ENCODE peak calls at places on chromosomes 13 and 19, in nine cellular contexts. N is colonic mucosa; X is dermis blood vessel endothelial cell; D is fibroblast of lung; I is foreskin fibroblast; R is Calu3; B is tibial artery; C is stimulated activated CD8-positive, alpha-beta memory T cell treated with anti-CD3 and anti-CD28 coated beads, Interleukin-7, amount 100 ng/mL, for 48 hours; Q is iris pigment epithelial cell. K is an unnamed sample.
A peak's percentile ranks its signal among the peaks of the same experiment; 100 is the strongest.

GRCh38 chr13:32136061-32136460 is 104.5 kb downstream of the FRY start:
- DNase-seq in D (no peak), I (no peak), X (no peak), N (no peak), B (no peak), C (no peak), R (no peak), Q (no peak), K (no peak)

GRCh38 chr13:99636728-99637353 is 135.6 kb downstream of the TM9SF2 start:
- DNase-seq in R (no peak), I (no peak), D (no peak), N (no peak), X (no peak), B (no peak), Q (no peak), C (no peak), K (no peak)

GRCh38 chr19:34306213-34306661 is 51.9 kb downstream of the GARRE1 start:
- DNase-seq in N (peak; percentile 73), D (no peak), R (peak; percentile 60), X (no peak), I (no peak), C (no peak), B (no peak), Q (no peak), K (no peak)

GRCh38 chr13:112645327-112645914 is 44.4 kb upstream of the ATP11A start:
- DNase-seq in B (no peak), D (no peak), R (no peak), X (no peak), N (no peak), I (no peak), Q (no peak), C (no peak), K (no peak)

GRCh38 chr13:29435125-29435911 is 160.2 kb downstream of the SLC7A1 start:
- DNase-seq in B (no peak), R (no peak), I (peak; percentile 82), C (no peak), X (no peak), N (no peak), Q (peak; percentile 86), D (peak; percentile 95), K (no peak)

GRCh38 chr13:97499181-97499580 is 65.2 kb downstream of the RAP2A start:
- DNase-seq in Q (no peak), I (no peak), C (no peak), N (no peak), D (no peak), B (no peak), X (no peak), R (no peak), K (no peak)

GRCh38 chr19:47081095-47081494 is 32.5 kb downstream of the ZC3H4 start:
- DNase-seq in Q (no peak), R (no peak), B (no peak), N (no peak), X (no peak), I (no peak), C (no peak), D (no peak), K (no peak)

GRCh38 chr13:98813993-98814392 is 61.5 kb upstream of the SLC15A1 start:
- DNase-seq in I (no peak), R (no peak), Q (no peak), D (peak; percentile 16), X (no peak), N (no peak), B (no peak), C (no peak), K (no peak)

GRCh38 chr19:46015961-46016425 is 6.9 kb downstream of the PGLYRP1 start:
- DNase-seq in X (no peak), C (no peak), D (no peak), N (no peak), Q (no peak), R (no peak), B (no peak), I (no peak), K (no peak)

GRCh38 chr13:103663996-103664395 is 597.8 kb upstream of the SLC10A2 start:
- DNase-seq in X (no peak), C (no peak), R (no peak), I (no peak), B (no peak), Q (no peak), N (no peak), D (no peak), K (no peak)

GRCh38 chr19:52112624-52113023 is 17.1 kb upstream of the ZNF841 start:
- DNase-seq in D (no peak), I (no peak), X (no peak), B (no peak), N (no peak), Q (no peak), C (no peak), R (no peak), K (no peak)

GRCh38 chr13:106794131-106794530 is 226.2 kb upstream of the ARGLU1 start:
- DNase-seq in X (no peak), D (no peak), I (no peak), R (no peak), N (no peak), B (no peak), Q (no peak), C (no peak), K (no peak)

GRCh38 chr13:97810152-97810551 is 143.3 kb upstream of the IPO5 start:
- DNase-seq in I (no peak), D (peak; percentile 40), Q (peak; percentile 26), C (no peak), B (no peak), N (no peak), X (peak; percentile 43), R (peak; percentile 2), K (no peak)

GRCh38 chr19:39595950-39596349 is 6.4 kb upstream of the LGALS13 start:
- DNase-seq in R (no peak), D (no peak), N (no peak), I (no peak), B (no peak), X (no peak), C (no peak), Q (no peak), K (no peak)

GRCh38 chr13:31848621-31849020 is 109.3 kb downstream of the RXFP2 start:
- DNase-seq in B (no peak), I (no peak), N (no peak), R (no peak), D (no peak), X (no peak), Q (no peak), C (no peak), K (no peak)

GRCh38 chr19:1361601-1362384 is 21.9 kb upstream of the NDUFS7 start:
- DNase-seq in Q (peak; percentile 80), R (no peak), B (no peak), N (no peak), I (peak; percentile 50), X (peak; percentile 65), D (peak; percentile 80), C (no peak), K (no peak)

GRCh38 chr13:32838985-32839384 is 177.2 kb upstream of the KL start:
- DNase-seq in D (peak; percentile 72), N (no peak), X (no peak), Q (peak; percentile 34), C (no peak), B (no peak), I (no peak), R (no peak), K (no peak)

GRCh38 chr13:98202026-98202425 is 25.0 kb upstream of the RNF113B start:
- DNase-seq in N (peak; percentile 52), X (no peak), C (no peak), Q (no peak), D (no peak), B (no peak), R (no peak), I (no peak), K (no peak)

GRCh38 chr13:95113601-95114000 is 187.7 kb downstream of the ABCC4 start:
- DNase-seq in N (no peak), Q (no peak), B (no peak), C (no peak), I (no peak), D (no peak), X (peak; percentile 55), R (no peak), K (no peak)

GRCh38 chr13:108342369-108343289 is 73.1 kb downstream of the TNFSF13B start:
- DNase-seq in C (no peak), N (no peak), I (peak; percentile 4), B (no peak), D (peak; percentile 53), R (no peak), Q (peak; percentile 72), X (peak; percentile 46), K (no peak)

GRCh38 chr13:79803939-79804487 is 323.1 kb downstream of the NDFIP2 start:
- DNase-seq in Q (no peak), X (no peak), D (no peak), N (no peak), I (no peak), C (no peak), B (no peak), R (no peak), K (no peak)

K was measured in lower leg skin.